ENCODE peak calls at places on chromosomes 6 and 20, in four cellular contexts. T, O, Y and N are unnamed samples. For H3K4me1 and H3K36me3, the result is how much of the 10 kb centered on the place peaks cover.

GRCh38 chr6:22043284-22043962 is 253.4 kb downstream of the PRL start:
- DNase-seq in T (peak), O (no peak), Y (peak), N (peak)

GRCh38 chr6:21639316-21639715 is 45.8 kb downstream of the SOX4 start:
- DNase-seq in T (no peak), O (no peak), Y (no peak), N (peak)

GRCh38 chr6:105763866-105764265 is 322.3 kb upstream of the PRDM1 start:
- DNase-seq in T (no peak), O (no peak), Y (peak), N (no peak)

GRCh38 chr6:113856571-113857564 is at the start of gene MARCKS:
- DNase-seq in T (peak), O (peak), Y (no peak), N (peak)

GRCh38 chr6:169190144-169190584 is 63.5 kb downstream of the THBS2 start:
- DNase-seq in T (peak), O (no peak), Y (peak), N (no peak)

GRCh38 chr20:31835554-31835953 is 9.8 kb downstream of the FOXS1 start:
- DNase-seq in T (no peak), O (no peak), Y (no peak), N (no peak)

GRCh38 chr6:153301602-153302001 is 170.5 kb upstream of the RGS17 start:
- DNase-seq in T (no peak), O (no peak), Y (no peak), N (no peak)

GRCh38 chr20:35992713-35993335 is 24.4 kb downstream of the CNBD2 start:
- DNase-seq in T (no peak), O (peak), Y (no peak), N (peak)

GRCh38 chr6:26383624-26384417 is 913 bp downstream of the BTN2A2 start:
- DNase-seq in T (no peak), O (peak), Y (no peak), N (peak)

GRCh38 chr6:36834576-36835293 is 4.5 kb downstream of the CPNE5 start:
- DNase-seq in T (peak), O (no peak), Y (no peak), N (peak)

GRCh38 chr6:119343167-119343566 is 6.4 kb downstream of the MAN1A1 start:
- DNase-seq in T (no peak), O (no peak), Y (no peak), N (no peak)

GRCh38 chr6:10528170-10528981 is 7.2 kb downstream of the GCNT2 start:
- DNase-seq in T (no peak), O (peak), Y (no peak), N (no peak)

GRCh38 chr6:10418862-10419748 is 4.2 kb upstream of the TFAP2A start:
- DNase-seq in T (no peak), O (no peak), Y (no peak), N (no peak)

GRCh38 chr6:137237413-137238170 is 18.4 kb upstream of the IFNGR1 start:
- DNase-seq in T (no peak), O (peak), Y (peak), N (peak)

GRCh38 chr6:42093582-42094329 is 43.4 kb downstream of the TAF8 start:
- DNase-seq in T (peak), O (peak), Y (no peak), N (peak)

GRCh38 chr6:122809001-122809400 is 19.9 kb downstream of the SMPDL3A start:
- DNase-seq in T (no peak), O (no peak), Y (no peak), N (no peak)

GRCh38 chr6:10177703-10178102 is 237.2 kb downstream of the TFAP2A start:
- DNase-seq in T (no peak), O (no peak), Y (no peak), N (no peak)

GRCh38 chr6:135257641-135258405 is 76.7 kb downstream of the MYB start:
- DNase-seq in T (no peak), O (no peak), Y (no peak), N (no peak)

GRCh38 chr20:35199696-35200095 is 26.8 kb upstream of the MMP24 start:
- DNase-seq in T (no peak), O (no peak), Y (no peak), N (no peak)

GRCh38 chr20:32088759-32089158 is 20.8 kb upstream of the TM9SF4 start:
- DNase-seq in T (no peak), O (no peak), Y (no peak), N (no peak)

GRCh38 chr6:142384455-142385332 is 82.9 kb downstream of the ADGRG6 start:
- DNase-seq in T (no peak), O (no peak), Y (no peak), N (no peak)

GRCh38 chr20:3383878-3384495 is 23.5 kb downstream of the DNAAF9 start:
- DNase-seq in T (no peak), O (no peak), Y (no peak), N (no peak)

GRCh38 chr20:13865825-13866351 is 81.1 kb downstream of the NDUFAF5 start:
- DNase-seq in T (no peak), O (peak), Y (peak), N (no peak)

GRCh38 chr20:60100780-60101179 is 142.6 kb downstream of the CDH26 start:
- DNase-seq in T (no peak), O (no peak), Y (no peak), N (no peak)

GRCh38 chr20:35515949-35516645 is 13.4 kb downstream of the C20orf173 start:
- DNase-seq in T (no peak), O (no peak), Y (no peak), N (no peak)

GRCh38 chr6:39204646-39205244 is 24.5 kb downstream of the KCNK5 start:
- DNase-seq in T (no peak), O (no peak), Y (no peak), N (no peak)

GRCh38 chr20:43844778-43845614 is 69.7 kb upstream of the TOX2 start:
- DNase-seq in T (peak), O (no peak), Y (no peak), N (peak)

GRCh38 chr20:59603727-59604608 is at the start of gene PHACTR3:
- DNase-seq in T (no peak), O (no peak), Y (no peak), N (no peak)

GRCh38 chr6:32118782-32119628 is 9.0 kb downstream of the ATF6B start:
- DNase-seq in T (peak), O (peak), Y (no peak), N (peak)

GRCh38 chr6:116059713-116060571 is 749 bp downstream of the FRK start:
- DNase-seq in T (no peak), O (peak), Y (no peak), N (peak)

GRCh38 chr6:137165375-137166246 is 7.8 kb downstream of the IL22RA2 start:
- DNase-seq in T (no peak), O (peak), Y (no peak), N (no peak)

GRCh38 chr20:39795401-39796272 is 833.5 kb downstream of the DHX35 start:
- DNase-seq in T (no peak), O (no peak), Y (no peak), N (no peak)

GRCh38 chr6:2760882-2761842 is 4.0 kb upstream of the WRNIP1 start:
- DNase-seq in T (no peak), O (no peak), Y (no peak), N (no peak)

GRCh38 chr20:5073154-5074049 is 46.4 kb downstream of the PCNA start:
- DNase-seq in T (peak), O (peak), Y (no peak), N (peak)

GRCh38 chr6:131314838-131315237 is 179.6 kb downstream of the AKAP7 start:
- DNase-seq in T (no peak), O (no peak), Y (no peak), N (no peak)

GRCh38 chr6:40722081-40722480 is 134.9 kb upstream of the LRFN2 start:
- DNase-seq in T (no peak), O (no peak), Y (no peak), N (peak)

GRCh38 chr6:40720375-40720748 is 133.2 kb upstream of the LRFN2 start:
- DNase-seq in T (no peak), O (no peak), Y (no peak), N (no peak)

GRCh38 chr6:40719671-40720374 is 132.7 kb upstream of the LRFN2 start:
- DNase-seq in T (no peak), O (no peak), Y (no peak), N (peak)

GRCh38 chr6:40722553-40723258 is 135.5 kb upstream of the LRFN2 start:
- DNase-seq in T (no peak), O (no peak), Y (no peak), N (no peak)

DNA sequence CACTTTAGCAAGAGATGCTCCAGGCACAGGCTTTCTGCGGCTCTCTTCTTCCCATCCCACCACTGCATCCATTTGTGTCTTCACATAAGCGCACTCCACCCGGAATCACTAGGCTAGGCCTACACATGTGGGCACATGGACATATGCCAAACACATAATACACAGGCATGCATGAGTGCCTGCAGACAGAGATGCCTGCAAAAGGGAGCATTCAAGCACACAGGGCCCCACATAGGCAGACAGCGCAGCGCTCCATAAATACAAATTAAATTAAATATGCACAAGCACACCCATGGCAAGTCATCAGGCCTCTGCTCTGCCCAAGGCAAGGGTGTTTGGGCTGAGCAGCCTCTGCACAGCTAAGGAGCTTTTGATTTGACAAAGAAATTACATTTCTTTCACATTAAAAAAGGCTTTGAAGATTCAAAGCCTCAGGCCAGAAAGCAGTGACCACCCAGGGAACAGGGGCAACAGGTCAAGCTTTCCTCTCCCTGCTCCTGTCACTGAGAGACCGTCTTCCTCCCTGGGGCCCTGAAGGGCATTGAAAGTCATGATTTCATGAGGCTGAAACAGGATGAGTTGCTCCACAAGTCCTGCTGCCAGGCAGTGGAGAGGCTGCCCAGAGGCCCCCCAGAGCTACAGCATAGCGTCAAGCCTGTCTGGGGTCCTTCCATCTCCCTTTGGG is 134.2 kb upstream of the LRFN2 start:
- DNase-seq in T (no peak), O (no peak), Y (no peak), N (no peak)
- H3K4me1 ChIP-seq in T (under half), O (under half), Y (under half), N (under half)

GRCh38 chr20:1125266-1125665 is 6.9 kb downstream of the PSMF1 start:
- DNase-seq in T (no peak), O (no peak), Y (no peak), N (no peak)

GRCh38 chr20:1121439-1121838 is 3.0 kb downstream of the PSMF1 start:
- DNase-seq in T (no peak), O (no peak), Y (no peak), N (no peak)

GRCh38 chr20:1127840-1128239 is 9.4 kb downstream of the PSMF1 start:
- DNase-seq in T (no peak), O (no peak), Y (no peak), N (no peak)

GRCh38 chr20:1122388-1123315 is 4.2 kb downstream of the PSMF1 start:
- DNase-seq in T (peak), O (peak), Y (no peak), N (no peak)

GRCh38 chr20:1124416-1124815 is 6.0 kb downstream of the PSMF1 start:
- DNase-seq in T (no peak), O (no peak), Y (no peak), N (no peak)
- H3K36me3 ChIP-seq in T (half or more), O (under half), Y (half or more), N (under half)

GRCh38 chr6:8939615-8940014 is 504.3 kb upstream of the SLC35B3 start:
- DNase-seq in T (no peak), O (no peak), Y (no peak), N (no peak)

GRCh38 chr6:8941578-8941977 is 506.2 kb upstream of the SLC35B3 start:
- DNase-seq in T (no peak), O (no peak), Y (no peak), N (no peak)

GRCh38 chr6:8940356-8940755 is 505.0 kb upstream of the SLC35B3 start:
- DNase-seq in T (no peak), O (no peak), Y (no peak), N (no peak)

GRCh38 chr6:8944548-8944947 is 509.2 kb upstream of the SLC35B3 start:
- DNase-seq in T (no peak), O (no peak), Y (no peak), N (no peak)

DNA sequence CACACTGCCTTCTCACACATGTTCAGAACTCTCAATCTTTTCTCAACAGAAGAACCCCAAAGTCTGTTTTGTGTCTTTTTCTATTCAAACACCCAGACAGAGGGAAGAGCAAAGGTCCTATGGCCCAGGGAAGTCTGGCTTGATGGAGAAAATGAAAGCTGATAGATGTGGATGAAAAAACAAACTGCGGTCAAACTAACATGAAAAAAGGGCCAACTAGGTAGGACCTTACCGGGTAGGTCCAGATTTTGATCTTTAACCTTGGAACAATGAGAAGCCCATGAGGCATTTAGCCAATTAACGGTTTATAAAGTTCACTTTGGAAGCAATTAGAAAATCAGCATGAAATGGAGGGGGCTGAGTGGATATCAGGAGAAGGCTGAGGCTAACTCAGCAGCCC is 507.7 kb upstream of the SLC35B3 start:
- DNase-seq in T (no peak), O (no peak), Y (no peak), N (no peak)
- H3K4me1 ChIP-seq in T (under half), O (under half), Y (under half), N (under half)

GRCh38 chr6:159682265-159682664 is 10.8 kb downstream of the SOD2 start:
- DNase-seq in T (no peak), O (no peak), Y (peak), N (no peak)

GRCh38 chr6:159688977-159689376 is 4.1 kb downstream of the SOD2 start:
- DNase-seq in T (no peak), O (no peak), Y (no peak), N (no peak)

GRCh38 chr6:159691133-159691962 is 1.7 kb downstream of the SOD2 start:
- DNase-seq in T (no peak), O (peak), Y (no peak), N (peak)

GRCh38 chr6:159683722-159684304 is 9.2 kb downstream of the SOD2 start:
- DNase-seq in T (no peak), O (no peak), Y (peak), N (no peak)

GRCh38 chr6:159686697-159687096 is 6.3 kb downstream of the SOD2 start:
- DNase-seq in T (no peak), O (no peak), Y (no peak), N (no peak)
- H3K36me3 ChIP-seq in T (half or more), O (under half), Y (half or more), N (half or more)

DNA sequence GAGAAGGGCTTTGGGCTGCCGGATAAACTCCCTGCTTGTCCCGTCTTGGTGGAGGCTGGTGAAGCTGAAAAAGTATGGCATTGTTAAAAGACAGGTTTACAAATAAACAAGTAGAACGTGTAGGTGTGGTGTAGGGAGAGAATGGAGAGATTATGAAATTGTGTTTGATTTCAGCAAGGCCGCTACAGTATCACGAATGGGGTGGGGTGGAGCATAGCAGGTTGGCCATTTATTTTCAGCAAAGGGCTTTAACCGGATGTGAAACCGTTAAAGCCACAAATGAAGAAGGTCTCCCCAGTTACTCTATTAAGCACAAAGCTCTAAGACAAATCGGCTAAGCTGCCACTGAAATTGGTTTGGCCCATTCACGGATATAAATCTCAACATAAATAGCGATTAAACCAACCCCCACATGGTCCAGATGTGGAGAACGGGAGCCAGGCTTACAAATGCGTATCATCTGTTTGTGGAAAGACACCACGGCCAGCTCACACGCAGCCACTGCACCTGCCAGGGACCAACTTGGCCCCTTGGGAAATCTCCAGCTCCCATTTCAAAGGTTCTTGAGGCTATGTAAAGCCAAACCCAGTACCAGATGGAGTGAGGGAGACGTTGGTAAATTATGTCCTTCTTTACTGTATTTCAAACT is 94.0 kb downstream of the ZMYND8 start:
- DNase-seq in T (no peak), O (no peak), Y (no peak), N (no peak)
- H3K4me1 ChIP-seq in T (under half), O (under half), Y (under half), N (under half)

DNA sequence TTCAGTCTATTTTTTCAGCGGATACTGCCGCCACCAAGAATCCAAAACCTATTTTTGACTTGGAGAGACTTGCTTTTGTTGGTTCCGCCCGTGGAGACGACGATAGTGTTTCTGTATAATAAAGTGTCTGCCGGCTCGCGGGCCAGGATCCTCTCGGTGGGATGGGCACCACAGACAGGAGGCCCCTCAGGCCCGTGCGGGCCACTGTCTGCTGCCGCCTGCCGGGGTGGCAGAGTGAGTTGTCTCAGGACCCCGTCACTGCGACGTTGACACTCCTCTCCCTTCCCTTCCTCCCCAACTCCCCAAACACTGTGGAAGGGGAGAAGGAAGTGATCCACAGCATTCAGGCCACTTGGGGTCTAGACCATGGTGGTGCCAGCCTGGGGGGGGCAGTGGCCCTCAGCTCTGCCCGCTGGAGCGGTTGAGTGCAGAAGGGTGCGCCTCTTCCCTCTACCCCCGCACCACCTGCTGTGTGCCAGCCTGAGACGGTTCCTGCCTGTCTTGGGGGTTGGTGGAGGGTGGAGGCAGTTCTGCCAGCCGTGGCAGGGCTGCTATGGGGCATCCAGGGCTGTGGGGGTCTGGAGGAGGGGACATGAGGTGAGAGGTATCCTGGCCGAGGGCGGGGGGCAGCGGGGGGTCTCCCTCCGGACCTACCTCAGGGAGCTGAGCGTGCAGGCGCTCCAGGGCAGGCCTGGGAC is 17.5 kb downstream of the RBM38 start:
- DNase-seq in T (peak), O (no peak), Y (no peak), N (no peak)
- H3K36me3 ChIP-seq in T (half or more), O (under half), Y (half or more), N (half or more)

GRCh38 chr6:108643184-108643583 is 82.5 kb downstream of the FOXO3 start:
- DNase-seq in T (no peak), O (no peak), Y (no peak), N (no peak)
- H3K4me1 ChIP-seq in T (half or more), O (under half), Y (half or more), N (under half)